ENCODE peak calls at places on chromosome 1, in six cellular contexts. A is breast epithelium, I is IMR-90, V is pancreas, W is Peyer's patch, M is sigmoid colon. Q is an unnamed sample.
A peak's percentile ranks its signal among the peaks of the same experiment; 100 is the strongest.

GRCh38 chr1:34549199-34549598 is 205.6 kb upstream of the GJB5 start:
- DNase-seq in A (no peak), I (no peak), V (peak; percentile 15), W (no peak), M (no peak), Q (no peak)

GRCh38 chr1:61171915-61172485 is 89.6 kb downstream of the NFIA start:
- DNase-seq in A (no peak), I (no peak), V (no peak), W (no peak), M (no peak), Q (no peak)

GRCh38 chr1:11462224-11462923 is 16.6 kb upstream of the DISP3 start:
- DNase-seq in A (no peak), I (no peak), V (no peak), W (no peak), M (no peak), Q (no peak)

GRCh38 chr1:20785907-20786309 is 1.2 kb downstream of the HP1BP3 start:
- DNase-seq in A (no peak), I (no peak), V (no peak), W (peak; percentile 37), M (no peak), Q (no peak)

GRCh38 chr1:206705187-206705586 is 20.5 kb downstream of the MAPKAPK2 start:
- DNase-seq in A (no peak), I (peak; percentile 89), V (no peak), W (no peak), M (peak; percentile 76), Q (no peak)

GRCh38 chr1:944341-945325 is 14.4 kb downstream of the NOC2L start:
- DNase-seq in A (no peak), I (peak; percentile 83), V (no peak), W (no peak), M (no peak), Q (peak; percentile 96)

GRCh38 chr1:178451529-178451928 is 45.2 kb downstream of the CLEC20A start:
- DNase-seq in A (no peak), I (peak; percentile 80), V (no peak), W (no peak), M (no peak), Q (no peak)

GRCh38 chr1:247824023-247824422 is at the start of gene OR14A16:
- DNase-seq in A (no peak), I (no peak), V (no peak), W (no peak), M (no peak), Q (no peak)

GRCh38 chr1:21663951-21664805 is 5.0 kb downstream of the RAP1GAP start:
- DNase-seq in A (no peak), I (no peak), V (peak; percentile 13), W (no peak), M (peak; percentile 40), Q (peak; percentile 35)

GRCh38 chr1:201904579-201904978 is 15.9 kb downstream of the SHISA4 start:
- DNase-seq in A (peak; percentile 81), I (peak; percentile 94), V (no peak), W (no peak), M (peak; percentile 93), Q (peak; percentile 85)

GRCh38 chr1:42148166-42148565 is 5.0 kb upstream of the GUCA2B start:
- DNase-seq in A (no peak), I (no peak), V (peak; percentile 0), W (no peak), M (no peak), Q (no peak)
- H3K36me3 ChIP-seq in A (no peaks in the 10 kb centered on the region), I (no peaks in the 10 kb centered on the region), V (no peaks in the 10 kb centered on the region), W (no peaks in the 10 kb centered on the region), M (no peaks in the 10 kb centered on the region), Q (no peaks in the 10 kb centered on the region)

DNA sequence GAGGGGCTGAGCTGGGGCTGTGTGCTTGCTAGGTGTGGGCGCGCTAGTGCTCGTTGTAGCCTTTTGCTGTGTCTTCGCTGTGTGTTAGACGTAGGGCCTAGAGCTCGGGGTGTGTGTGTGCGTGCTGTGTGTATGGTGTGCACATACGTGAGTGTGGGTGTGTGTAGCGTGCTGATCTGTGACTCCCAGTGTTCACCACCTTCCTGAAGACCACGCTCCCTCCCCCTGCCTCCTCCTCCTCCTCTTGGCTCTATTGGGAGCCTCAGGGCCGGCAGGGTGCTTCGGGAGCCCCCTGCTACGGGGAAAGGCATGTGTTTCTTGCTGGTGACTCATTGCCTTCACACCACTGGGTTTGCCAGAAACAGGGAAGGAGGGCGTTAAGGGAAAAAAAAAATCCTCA is 9.4 kb upstream of the KCNC4 start:
- DNase-seq in A (no peak), I (peak; percentile 47), V (no peak), W (no peak), M (no peak), Q (no peak)
- TF ChIP-seq CTCF in A (no peak), I (no peak), V (no peak), W (no peak), M (no peak), Q (no peak)

DNA sequence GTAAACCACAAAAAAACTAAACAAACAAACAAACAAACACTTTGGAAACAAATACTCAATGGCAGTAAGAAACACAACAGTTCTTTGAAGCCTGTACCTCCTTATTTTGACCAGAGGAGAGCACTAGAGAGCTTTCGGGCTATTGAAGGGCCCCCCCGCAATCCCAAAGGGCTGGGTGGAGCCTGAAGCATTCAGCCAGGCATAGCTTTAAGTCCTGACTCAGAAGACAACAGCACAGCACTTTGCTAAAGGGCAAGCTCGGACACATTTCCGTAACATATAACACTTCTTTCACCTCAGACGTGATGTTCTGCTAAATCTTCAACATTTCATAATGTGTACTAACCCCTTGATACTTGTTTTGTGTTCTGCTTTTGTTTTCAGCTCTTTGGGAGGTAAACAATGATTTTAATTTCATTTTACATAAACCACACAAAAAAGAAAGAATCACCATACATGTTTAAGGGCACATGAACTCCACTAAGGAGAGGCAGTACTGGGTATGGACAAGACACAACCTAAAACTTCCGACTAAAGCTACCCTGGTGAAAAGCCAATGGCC is 9.7 kb upstream of the SHCBP1L start:
- DNase-seq in A (peak; percentile 47), I (peak; percentile 90), V (peak; percentile 64), W (peak; percentile 39), M (peak; percentile 94), Q (peak; percentile 85)
- H3K4me3 ChIP-seq in A (no peak overlapping the region), I (peak overlapping the region; percentile 20), V (no peak overlapping the region), W (peak overlapping the region; percentile 25), M (peak overlapping the region; percentile 23), Q (peak overlapping the region; percentile 59)

GRCh38 chr1:77639056-77639455 is 43.4 kb downstream of the ZZZ3 start:
- DNase-seq in A (no peak), I (peak; percentile 61), V (no peak), W (no peak), M (no peak), Q (no peak)

GRCh38 chr1:77639557-77640069 is 42.8 kb downstream of the ZZZ3 start:
- DNase-seq in A (no peak), I (no peak), V (no peak), W (no peak), M (no peak), Q (no peak)

GRCh38 chr1:77642196-77642595 is 40.3 kb downstream of the ZZZ3 start:
- DNase-seq in A (no peak), I (peak; percentile 38), V (no peak), W (no peak), M (no peak), Q (no peak)

GRCh38 chr1:77643456-77643855 is 39.0 kb downstream of the ZZZ3 start:
- DNase-seq in A (no peak), I (no peak), V (no peak), W (no peak), M (no peak), Q (no peak)

GRCh38 chr1:77642941-77643340 is 39.5 kb downstream of the ZZZ3 start:
- DNase-seq in A (no peak), I (no peak), V (no peak), W (no peak), M (no peak), Q (no peak)
- H3K36me3 ChIP-seq in A (no peaks in the 10 kb centered on the region), I (peaks cover 7% of the 10 kb centered on the region), V (no peaks in the 10 kb centered on the region), W (peaks cover 12% of the 10 kb centered on the region), M (no peaks in the 10 kb centered on the region), Q (peaks cover 3% of the 10 kb centered on the region)

GRCh38 chr1:16915627-16915973 is 6.1 kb upstream of the CROCC start:
- DNase-seq in A (no peak), I (no peak), V (no peak), W (no peak), M (peak; percentile 65), Q (peak; percentile 75)
- TF ChIP-seq CTCF in A (no peak), I (peak; percentile 29), V (no peak), W (no peak), M (no peak), Q (no peak)